ENCODE peak calls at places on chromosomes 6 and 20, in seven cellular contexts. One of them, this sample, is unnamed.

GRCh38 chr6:37538107-37538506 is 38.4 kb upstream of the CCDC167 start:
- DNase-seq in NCI-H2081: no peak
- DNase-seq in Calu3: peak; percentile 79
- DNase-seq in Right ventricle myocardium inferior: no peak
- DNase-seq in D341Med: peak; percentile 60
- DNase-seq in bronchial epithelial cell: peak; percentile 46
- DNase-seq in CD8-positive, alpha-beta T cell: no peak
- DNase-seq in this sample: peak; percentile 50

GRCh38 chr6:98941319-98941718 is 6.4 kb downstream of the FBXL4 start:
- DNase-seq in NCI-H2081: no peak
- DNase-seq in Calu3: peak; percentile 13
- DNase-seq in Right ventricle myocardium inferior: no peak
- DNase-seq in D341Med: no peak
- DNase-seq in bronchial epithelial cell: no peak
- DNase-seq in CD8-positive, alpha-beta T cell: no peak
- DNase-seq in this sample: no peak

GRCh38 chr6:79687759-79688158 is 56.6 kb downstream of the SH3BGRL2 start:
- DNase-seq in NCI-H2081: peak; percentile 34
- DNase-seq in Calu3: no peak
- DNase-seq in Right ventricle myocardium inferior: no peak
- DNase-seq in D341Med: no peak
- DNase-seq in bronchial epithelial cell: no peak
- DNase-seq in CD8-positive, alpha-beta T cell: no peak
- DNase-seq in this sample: no peak

GRCh38 chr6:1087112-1087843 is 224.6 kb upstream of the FOXQ1 start:
- DNase-seq in NCI-H2081: no peak
- DNase-seq in Calu3: no peak
- DNase-seq in Right ventricle myocardium inferior: no peak
- DNase-seq in D341Med: no peak
- DNase-seq in bronchial epithelial cell: no peak
- DNase-seq in CD8-positive, alpha-beta T cell: no peak
- DNase-seq in this sample: no peak

GRCh38 chr20:36330091-36330490 is 24.0 kb downstream of the DLGAP4 start:
- DNase-seq in NCI-H2081: no peak
- DNase-seq in Calu3: no peak
- DNase-seq in Right ventricle myocardium inferior: peak; percentile 15
- DNase-seq in D341Med: no peak
- DNase-seq in bronchial epithelial cell: no peak
- DNase-seq in CD8-positive, alpha-beta T cell: no peak
- DNase-seq in this sample: no peak

GRCh38 chr20:46984391-46984790 is 89.7 kb downstream of the EYA2 start:
- DNase-seq in NCI-H2081: no peak
- DNase-seq in Calu3: no peak
- DNase-seq in Right ventricle myocardium inferior: no peak
- DNase-seq in D341Med: no peak
- DNase-seq in bronchial epithelial cell: peak; percentile 60
- DNase-seq in CD8-positive, alpha-beta T cell: no peak
- DNase-seq in this sample: no peak

GRCh38 chr6:87196275-87196842 is 41.0 kb downstream of the ZNF292 start:
- DNase-seq in NCI-H2081: no peak
- DNase-seq in Calu3: no peak
- DNase-seq in Right ventricle myocardium inferior: no peak
- DNase-seq in D341Med: no peak
- DNase-seq in bronchial epithelial cell: peak; percentile 8
- DNase-seq in CD8-positive, alpha-beta T cell: no peak
- DNase-seq in this sample: no peak

GRCh38 chr20:41180599-41181333 is 43.4 kb downstream of the PLCG1 start:
- DNase-seq in NCI-H2081: no peak
- DNase-seq in Calu3: no peak
- DNase-seq in Right ventricle myocardium inferior: no peak
- DNase-seq in D341Med: no peak
- DNase-seq in bronchial epithelial cell: no peak
- DNase-seq in CD8-positive, alpha-beta T cell: no peak
- DNase-seq in this sample: no peak

GRCh38 chr6:89122625-89123024 is 4.8 kb upstream of the SRSF12 start:
- DNase-seq in NCI-H2081: peak; percentile 25
- DNase-seq in Calu3: peak; percentile 11
- DNase-seq in Right ventricle myocardium inferior: no peak
- DNase-seq in D341Med: peak; percentile 51
- DNase-seq in bronchial epithelial cell: peak; percentile 44
- DNase-seq in CD8-positive, alpha-beta T cell: no peak
- DNase-seq in this sample: peak; percentile 70

GRCh38 chr6:45116714-45117410 is 211.3 kb upstream of the RUNX2 start:
- DNase-seq in NCI-H2081: no peak
- DNase-seq in Calu3: no peak
- DNase-seq in Right ventricle myocardium inferior: no peak
- DNase-seq in D341Med: no peak
- DNase-seq in bronchial epithelial cell: peak; percentile 22
- DNase-seq in CD8-positive, alpha-beta T cell: no peak
- DNase-seq in this sample: peak; percentile 30

GRCh38 chr20:33601861-33602260 is 60.3 kb upstream of the C20orf144 start:
- DNase-seq in NCI-H2081: no peak
- DNase-seq in Calu3: no peak
- DNase-seq in Right ventricle myocardium inferior: no peak
- DNase-seq in D341Med: no peak
- DNase-seq in bronchial epithelial cell: peak; percentile 81
- DNase-seq in CD8-positive, alpha-beta T cell: no peak
- DNase-seq in this sample: no peak

GRCh38 chr6:41280658-41281057 is 5.8 kb downstream of the TREM1 start:
- DNase-seq in NCI-H2081: no peak
- DNase-seq in Calu3: peak; percentile 63
- DNase-seq in Right ventricle myocardium inferior: no peak
- DNase-seq in D341Med: no peak
- DNase-seq in bronchial epithelial cell: no peak
- DNase-seq in CD8-positive, alpha-beta T cell: no peak
- DNase-seq in this sample: no peak

GRCh38 chr6:91664327-91664959 is 1077.6 kb upstream of the MAP3K7 start:
- DNase-seq in NCI-H2081: no peak
- DNase-seq in Calu3: no peak
- DNase-seq in Right ventricle myocardium inferior: no peak
- DNase-seq in D341Med: no peak
- DNase-seq in bronchial epithelial cell: no peak
- DNase-seq in CD8-positive, alpha-beta T cell: no peak
- DNase-seq in this sample: no peak

GRCh38 chr6:33761581-33761921 is 14.8 kb upstream of the IP6K3 start:
- DNase-seq in NCI-H2081: no peak
- DNase-seq in Calu3: no peak
- DNase-seq in Right ventricle myocardium inferior: no peak
- DNase-seq in D341Med: no peak
- DNase-seq in bronchial epithelial cell: no peak
- DNase-seq in CD8-positive, alpha-beta T cell: no peak
- DNase-seq in this sample: no peak

GRCh38 chr6:90574610-90575009 is 12.3 kb downstream of the MAP3K7 start:
- DNase-seq in NCI-H2081: no peak
- DNase-seq in Calu3: no peak
- DNase-seq in Right ventricle myocardium inferior: no peak
- DNase-seq in D341Med: no peak
- DNase-seq in bronchial epithelial cell: no peak
- DNase-seq in CD8-positive, alpha-beta T cell: no peak
- DNase-seq in this sample: no peak

GRCh38 chr6:144216668-144217218 is 66.4 kb downstream of the STX11 start:
- DNase-seq in NCI-H2081: no peak
- DNase-seq in Calu3: no peak
- DNase-seq in Right ventricle myocardium inferior: no peak
- DNase-seq in D341Med: peak; percentile 76
- DNase-seq in bronchial epithelial cell: no peak
- DNase-seq in CD8-positive, alpha-beta T cell: no peak
- DNase-seq in this sample: no peak

GRCh38 chr6:150813319-150813992 is 52.0 kb upstream of the MTHFD1L start:
- DNase-seq in NCI-H2081: no peak
- DNase-seq in Calu3: peak; percentile 9
- DNase-seq in Right ventricle myocardium inferior: no peak
- DNase-seq in D341Med: no peak
- DNase-seq in bronchial epithelial cell: peak; percentile 93
- DNase-seq in CD8-positive, alpha-beta T cell: no peak
- DNase-seq in this sample: peak; percentile 54

GRCh38 chr6:106702451-106703110 is 73.2 kb downstream of the QRSL1 start:
- DNase-seq in NCI-H2081: peak; percentile 67
- DNase-seq in Calu3: no peak
- DNase-seq in Right ventricle myocardium inferior: no peak
- DNase-seq in D341Med: no peak
- DNase-seq in bronchial epithelial cell: no peak
- DNase-seq in CD8-positive, alpha-beta T cell: no peak
- DNase-seq in this sample: no peak

GRCh38 chr20:38115896-38116295 is 49.2 kb downstream of the TGM2 start:
- DNase-seq in NCI-H2081: no peak
- DNase-seq in Calu3: no peak
- DNase-seq in Right ventricle myocardium inferior: no peak
- DNase-seq in D341Med: no peak
- DNase-seq in bronchial epithelial cell: no peak
- DNase-seq in CD8-positive, alpha-beta T cell: no peak
- DNase-seq in this sample: no peak

GRCh38 chr6:20327141-20327540 is 74.5 kb upstream of the E2F3 start:
- DNase-seq in NCI-H2081: no peak
- DNase-seq in Calu3: no peak
- DNase-seq in Right ventricle myocardium inferior: no peak
- DNase-seq in D341Med: no peak
- DNase-seq in bronchial epithelial cell: no peak
- DNase-seq in CD8-positive, alpha-beta T cell: no peak
- DNase-seq in this sample: no peak

GRCh38 chr6:5083813-5084191 is 1.3 kb upstream of the PPP1R3G start:
- DNase-seq in NCI-H2081: no peak
- DNase-seq in Calu3: no peak
- DNase-seq in Right ventricle myocardium inferior: no peak
- DNase-seq in D341Med: no peak
- DNase-seq in bronchial epithelial cell: no peak
- DNase-seq in CD8-positive, alpha-beta T cell: no peak
- DNase-seq in this sample: no peak

GRCh38 chr20:59207742-59208357 is 44.2 kb downstream of the ZNF831 start:
- DNase-seq in NCI-H2081: peak; percentile 2
- DNase-seq in Calu3: peak; percentile 68
- DNase-seq in Right ventricle myocardium inferior: peak; percentile 75
- DNase-seq in D341Med: peak; percentile 88
- DNase-seq in bronchial epithelial cell: peak; percentile 18
- DNase-seq in CD8-positive, alpha-beta T cell: peak; percentile 73
- DNase-seq in this sample: peak; percentile 82

GRCh38 chr20:63488331-63489251 is 10.3 kb downstream of the EEF1A2 start:
- DNase-seq in NCI-H2081: no peak
- DNase-seq in Calu3: no peak
- DNase-seq in Right ventricle myocardium inferior: peak; percentile 61
- DNase-seq in D341Med: no peak
- DNase-seq in bronchial epithelial cell: no peak
- DNase-seq in CD8-positive, alpha-beta T cell: no peak
- DNase-seq in this sample: no peak

GRCh38 chr6:134061440-134061839 is 9.0 kb upstream of the SLC2A12 start:
- DNase-seq in NCI-H2081: no peak
- DNase-seq in Calu3: no peak
- DNase-seq in Right ventricle myocardium inferior: no peak
- DNase-seq in D341Med: no peak
- DNase-seq in bronchial epithelial cell: no peak
- DNase-seq in CD8-positive, alpha-beta T cell: no peak
- DNase-seq in this sample: no peak

GRCh38 chr6:111973897-111974639 is 79.8 kb upstream of the CCN6 start:
- DNase-seq in NCI-H2081: no peak
- DNase-seq in Calu3: no peak
- DNase-seq in Right ventricle myocardium inferior: no peak
- DNase-seq in D341Med: no peak
- DNase-seq in bronchial epithelial cell: peak; percentile 38
- DNase-seq in CD8-positive, alpha-beta T cell: no peak
- DNase-seq in this sample: no peak

GRCh38 chr6:43695078-43695966 is 7.7 kb upstream of the MRPS18A start:
- DNase-seq in NCI-H2081: no peak
- DNase-seq in Calu3: peak; percentile 95
- DNase-seq in Right ventricle myocardium inferior: no peak
- DNase-seq in D341Med: no peak
- DNase-seq in bronchial epithelial cell: peak; percentile 27
- DNase-seq in CD8-positive, alpha-beta T cell: no peak
- DNase-seq in this sample: peak; percentile 91

GRCh38 chr6:139480356-139480833 is 105.9 kb upstream of the CITED2 start:
- DNase-seq in NCI-H2081: no peak
- DNase-seq in Calu3: no peak
- DNase-seq in Right ventricle myocardium inferior: no peak
- DNase-seq in D341Med: no peak
- DNase-seq in bronchial epithelial cell: no peak
- DNase-seq in CD8-positive, alpha-beta T cell: no peak
- DNase-seq in this sample: no peak

GRCh38 chr20:49586967-49587587 is 19.1 kb upstream of the PTGIS start:
- DNase-seq in NCI-H2081: no peak
- DNase-seq in Calu3: no peak
- DNase-seq in Right ventricle myocardium inferior: peak; percentile 35
- DNase-seq in D341Med: no peak
- DNase-seq in bronchial epithelial cell: no peak
- DNase-seq in CD8-positive, alpha-beta T cell: no peak
- DNase-seq in this sample: no peak

GRCh38 chr6:19812512-19813119 is 24.6 kb upstream of the ID4 start:
- DNase-seq in NCI-H2081: no peak
- DNase-seq in Calu3: no peak
- DNase-seq in Right ventricle myocardium inferior: no peak
- DNase-seq in D341Med: no peak
- DNase-seq in bronchial epithelial cell: peak; percentile 37
- DNase-seq in CD8-positive, alpha-beta T cell: no peak
- DNase-seq in this sample: peak; percentile 19

GRCh38 chr20:24970030-24970553 is 21.0 kb downstream of the CST7 start:
- DNase-seq in NCI-H2081: no peak
- DNase-seq in Calu3: no peak
- DNase-seq in Right ventricle myocardium inferior: no peak
- DNase-seq in D341Med: no peak
- DNase-seq in bronchial epithelial cell: no peak
- DNase-seq in CD8-positive, alpha-beta T cell: no peak
- DNase-seq in this sample: no peak

GRCh38 chr6:112337209-112337638 is 9.9 kb upstream of the RFPL4B start:
- DNase-seq in NCI-H2081: peak; percentile 64
- DNase-seq in Calu3: peak; percentile 51
- DNase-seq in Right ventricle myocardium inferior: no peak
- DNase-seq in D341Med: peak; percentile 81
- DNase-seq in bronchial epithelial cell: peak; percentile 61
- DNase-seq in CD8-positive, alpha-beta T cell: no peak
- DNase-seq in this sample: peak; percentile 86

GRCh38 chr6:117206951-117207687 is 58.2 kb upstream of the VGLL2 start:
- DNase-seq in NCI-H2081: no peak
- DNase-seq in Calu3: no peak
- DNase-seq in Right ventricle myocardium inferior: no peak
- DNase-seq in D341Med: peak; percentile 21
- DNase-seq in bronchial epithelial cell: peak; percentile 29
- DNase-seq in CD8-positive, alpha-beta T cell: no peak
- DNase-seq in this sample: peak; percentile 88

GRCh38 chr6:46015119-46015968 is at the start of gene CLIC5:
- DNase-seq in NCI-H2081: peak; percentile 6
- DNase-seq in Calu3: peak; percentile 51
- DNase-seq in Right ventricle myocardium inferior: peak; percentile 85
- DNase-seq in D341Med: peak; percentile 61
- DNase-seq in bronchial epithelial cell: no peak
- DNase-seq in CD8-positive, alpha-beta T cell: no peak
- DNase-seq in this sample: peak; percentile 3

GRCh38 chr6:148557796-148558457 is 188.9 kb upstream of the UST start:
- DNase-seq in NCI-H2081: no peak
- DNase-seq in Calu3: no peak
- DNase-seq in Right ventricle myocardium inferior: no peak
- DNase-seq in D341Med: no peak
- DNase-seq in bronchial epithelial cell: no peak
- DNase-seq in CD8-positive, alpha-beta T cell: no peak
- DNase-seq in this sample: no peak

GRCh38 chr20:63829943-63830820 is 882 bp downstream of the ZBTB46 start:
- DNase-seq in NCI-H2081: no peak
- DNase-seq in Calu3: no peak
- DNase-seq in Right ventricle myocardium inferior: peak; percentile 60
- DNase-seq in D341Med: peak; percentile 66
- DNase-seq in bronchial epithelial cell: no peak
- DNase-seq in CD8-positive, alpha-beta T cell: no peak
- DNase-seq in this sample: no peak

GRCh38 chr6:114762145-114762544 is 419.3 kb upstream of the HS3ST5 start:
- DNase-seq in NCI-H2081: no peak
- DNase-seq in Calu3: no peak
- DNase-seq in Right ventricle myocardium inferior: no peak
- DNase-seq in D341Med: no peak
- DNase-seq in bronchial epithelial cell: no peak
- DNase-seq in CD8-positive, alpha-beta T cell: no peak
- DNase-seq in this sample: no peak

GRCh38 chr20:33732166-33732970 is 572 bp downstream of the ZNF341 start:
- DNase-seq in NCI-H2081: peak; percentile 94
- DNase-seq in Calu3: peak; percentile 97
- DNase-seq in Right ventricle myocardium inferior: peak; percentile 93
- DNase-seq in D341Med: no peak
- DNase-seq in bronchial epithelial cell: peak; percentile 50
- DNase-seq in CD8-positive, alpha-beta T cell: peak; percentile 80
- DNase-seq in this sample: peak; percentile 88

GRCh38 chr20:6976096-6976495 is 208.6 kb downstream of the BMP2 start:
- DNase-seq in NCI-H2081: no peak
- DNase-seq in Calu3: no peak
- DNase-seq in Right ventricle myocardium inferior: no peak
- DNase-seq in D341Med: no peak
- DNase-seq in bronchial epithelial cell: no peak
- DNase-seq in CD8-positive, alpha-beta T cell: no peak
- DNase-seq in this sample: no peak

This sample was measured in SJCRH30.